ENCODE peak calls at places on chromosomes 7 and 10, in seven cellular contexts. O is prostate gland, N is GM12892, M is suprapubic skin, Z is stomach, E is HL-60, W is GM12891. L is an unnamed sample.

GRCh38 chr10:124092270-124093075 is 925 bp downstream of the CHST15 start:
- DNase-seq in O (peak), N (peak), M (no peak), Z (peak), E (no peak), W (peak), L (no peak)

GRCh38 chr7:83267141-83267631 is 104.5 kb upstream of the PCLO start:
- DNase-seq in O (peak), N (no peak), M (no peak), Z (no peak), E (no peak), W (no peak), L (no peak)

GRCh38 chr7:145082366-145083240 is 246.8 kb upstream of the TPK1 start:
- DNase-seq in O (no peak), N (no peak), M (no peak), Z (no peak), E (no peak), W (no peak), L (no peak)

GRCh38 chr7:29806131-29806792 is at the start of gene WIPF3:
- DNase-seq in O (no peak), N (peak), M (no peak), Z (peak), E (no peak), W (peak), L (peak)

GRCh38 chr10:11397980-11398580 is 213.4 kb downstream of the USP6NL start:
- DNase-seq in O (no peak), N (no peak), M (peak), Z (no peak), E (no peak), W (no peak), L (no peak)

GRCh38 chr7:70630647-70631457 is 501.1 kb upstream of the GALNT17 start:
- DNase-seq in O (no peak), N (no peak), M (no peak), Z (no peak), E (no peak), W (no peak), L (no peak)

GRCh38 chr7:44581426-44581906 is 565 bp downstream of the TMED4 start:
- DNase-seq in O (no peak), N (peak), M (no peak), Z (peak), E (no peak), W (no peak), L (no peak)

GRCh38 chr10:2077231-2077630 is 339.9 kb upstream of the ADARB2 start:
- DNase-seq in O (no peak), N (no peak), M (no peak), Z (no peak), E (no peak), W (no peak), L (no peak)

GRCh38 chr10:34644245-34644644 is 170.9 kb downstream of the PARD3 start:
- DNase-seq in O (no peak), N (no peak), M (no peak), Z (no peak), E (no peak), W (no peak), L (no peak)

GRCh38 chr10:127195571-127196226 is 692 bp downstream of the INSYN2A start:
- DNase-seq in O (no peak), N (no peak), M (no peak), Z (no peak), E (no peak), W (no peak), L (no peak)

GRCh38 chr7:120783721-120784120 is 74.2 kb downstream of the TSPAN12 start:
- DNase-seq in O (no peak), N (no peak), M (no peak), Z (no peak), E (no peak), W (no peak), L (no peak)

GRCh38 chr10:19819419-19820033 is 3.3 kb downstream of the PLXDC2 start:
- DNase-seq in O (peak), N (no peak), M (no peak), Z (no peak), E (no peak), W (no peak), L (no peak)

GRCh38 chr7:132738254-132738653 is 162.0 kb upstream of the PLXNA4 start:
- DNase-seq in O (no peak), N (no peak), M (no peak), Z (no peak), E (no peak), W (no peak), L (no peak)

GRCh38 chr10:92857904-92858514 is 9.7 kb downstream of the EXOC6 start:
- DNase-seq in O (no peak), N (no peak), M (no peak), Z (no peak), E (no peak), W (no peak), L (no peak)

GRCh38 chr10:97869091-97870042 is 19.7 kb downstream of the GOLGA7B start:
- DNase-seq in O (peak), N (peak), M (no peak), Z (peak), E (peak), W (peak), L (no peak)

GRCh38 chr7:23012797-23013714 is 874 bp downstream of the HYCC1 start:
- DNase-seq in O (peak), N (no peak), M (peak), Z (no peak), E (no peak), W (no peak), L (no peak)

GRCh38 chr7:141974831-141975230 is 1.3 kb upstream of the TAS2R38 start:
- DNase-seq in O (no peak), N (no peak), M (no peak), Z (peak), E (no peak), W (no peak), L (no peak)

GRCh38 chr7:41702635-41703371 is at the start of gene INHBA:
- DNase-seq in O (no peak), N (no peak), M (no peak), Z (no peak), E (no peak), W (no peak), L (peak)

GRCh38 chr7:47470567-47471357 is 111.1 kb downstream of the TNS3 start:
- DNase-seq in O (peak), N (no peak), M (no peak), Z (peak), E (no peak), W (no peak), L (no peak)

GRCh38 chr7:55304363-55304762 is 60.8 kb upstream of the LANCL2 start:
- DNase-seq in O (no peak), N (no peak), M (no peak), Z (no peak), E (no peak), W (no peak), L (no peak)

GRCh38 chr7:44068054-44068453 is 2.7 kb upstream of the PGAM2 start:
- DNase-seq in O (no peak), N (no peak), M (no peak), Z (no peak), E (no peak), W (no peak), L (no peak)

GRCh38 chr7:100969066-100969615 is at the start of gene MUC12:
- DNase-seq in O (no peak), N (no peak), M (no peak), Z (no peak), E (no peak), W (no peak), L (no peak)

DNA sequence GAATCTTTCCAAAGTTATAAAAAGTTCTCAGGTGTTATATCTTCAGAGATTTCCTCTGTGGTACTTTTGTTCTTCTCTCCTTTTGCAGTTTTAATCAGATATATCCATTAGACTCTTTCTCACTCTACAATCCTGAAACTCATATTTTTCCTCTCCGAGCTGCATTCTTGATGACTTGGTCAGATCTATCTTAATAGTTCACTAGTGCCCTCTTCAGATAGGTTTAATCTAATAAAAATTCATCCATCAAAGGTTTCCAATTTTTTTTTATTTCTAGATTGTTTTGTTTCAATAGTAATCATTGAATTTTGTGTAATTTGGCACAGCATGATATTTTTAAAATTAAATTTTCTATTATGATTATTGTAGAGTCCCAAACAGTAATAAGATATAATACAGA is 21.8 kb upstream of the DGKB start:
- DNase-seq in O (no peak), N (no peak), M (no peak), Z (no peak), E (no peak), W (no peak), L (no peak)
- TF ChIP-seq POLR2AphosphoS5 in O (no peak), N (no peak), M (no peak), Z (no peak), E (no peak), W (no peak), L (no peak)

DNA sequence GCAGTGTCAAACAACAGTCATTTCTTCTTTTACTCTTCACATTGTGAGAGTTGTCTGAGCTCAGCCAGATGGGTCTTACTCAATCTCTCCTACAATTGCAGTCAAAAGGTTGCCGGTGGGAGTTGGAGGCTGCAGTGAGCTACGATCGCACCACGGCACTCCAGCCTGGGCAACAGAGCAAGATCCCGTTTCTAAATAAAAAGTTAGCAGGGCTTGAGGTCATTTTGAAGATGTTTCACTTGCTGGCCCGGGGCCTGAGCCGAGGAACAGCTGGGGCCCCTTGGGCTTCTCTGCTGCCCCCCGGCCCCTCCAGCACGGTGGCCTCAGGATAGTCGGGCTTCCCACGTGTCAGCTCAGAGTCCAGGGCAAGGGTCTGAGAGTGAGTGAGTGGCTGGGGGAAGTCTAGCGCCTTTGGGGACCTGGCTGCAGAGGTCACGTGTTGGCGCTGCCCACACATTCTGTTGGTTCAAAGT is 40.4 kb downstream of the GTF2IRD1 start:
- DNase-seq in O (no peak), N (no peak), M (no peak), Z (no peak), E (no peak), W (no peak), L (no peak)
- TF ChIP-seq POLR2AphosphoS5 in O (no peak), N (no peak), M (no peak), Z (no peak), E (no peak), W (no peak), L (no peak)

DNA sequence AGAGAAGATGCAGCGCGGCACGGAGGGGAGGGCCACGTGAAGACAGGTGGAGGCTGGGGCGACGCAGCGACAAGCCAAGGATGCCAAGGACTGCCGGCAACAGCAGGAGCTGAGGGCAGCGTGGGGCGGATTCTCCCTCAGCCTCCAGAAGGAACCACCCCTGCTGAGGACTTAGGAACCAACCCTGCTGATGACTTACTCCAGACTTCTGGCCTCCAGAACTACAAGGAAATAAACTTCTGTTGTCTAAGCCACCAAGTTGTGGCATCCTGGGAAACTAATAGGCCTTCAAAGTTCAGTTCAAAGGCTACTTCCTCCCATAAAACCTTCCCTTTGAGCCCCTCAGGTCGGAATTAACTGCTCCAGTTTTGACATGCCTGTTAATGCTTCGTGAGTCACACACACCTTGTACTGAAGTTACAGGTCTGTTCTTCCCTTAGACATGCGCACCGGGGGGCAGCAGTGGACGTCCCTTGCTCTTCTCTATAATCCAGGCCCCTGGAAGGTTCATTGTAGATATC is 88.4 kb upstream of the RHEB start:
- DNase-seq in O (no peak), N (no peak), M (no peak), Z (no peak), E (no peak), W (no peak), L (no peak)
- TF ChIP-seq POLR2AphosphoS5 in O (no peak), N (no peak), M (no peak), Z (no peak), E (no peak), W (no peak), L (no peak)

DNA sequence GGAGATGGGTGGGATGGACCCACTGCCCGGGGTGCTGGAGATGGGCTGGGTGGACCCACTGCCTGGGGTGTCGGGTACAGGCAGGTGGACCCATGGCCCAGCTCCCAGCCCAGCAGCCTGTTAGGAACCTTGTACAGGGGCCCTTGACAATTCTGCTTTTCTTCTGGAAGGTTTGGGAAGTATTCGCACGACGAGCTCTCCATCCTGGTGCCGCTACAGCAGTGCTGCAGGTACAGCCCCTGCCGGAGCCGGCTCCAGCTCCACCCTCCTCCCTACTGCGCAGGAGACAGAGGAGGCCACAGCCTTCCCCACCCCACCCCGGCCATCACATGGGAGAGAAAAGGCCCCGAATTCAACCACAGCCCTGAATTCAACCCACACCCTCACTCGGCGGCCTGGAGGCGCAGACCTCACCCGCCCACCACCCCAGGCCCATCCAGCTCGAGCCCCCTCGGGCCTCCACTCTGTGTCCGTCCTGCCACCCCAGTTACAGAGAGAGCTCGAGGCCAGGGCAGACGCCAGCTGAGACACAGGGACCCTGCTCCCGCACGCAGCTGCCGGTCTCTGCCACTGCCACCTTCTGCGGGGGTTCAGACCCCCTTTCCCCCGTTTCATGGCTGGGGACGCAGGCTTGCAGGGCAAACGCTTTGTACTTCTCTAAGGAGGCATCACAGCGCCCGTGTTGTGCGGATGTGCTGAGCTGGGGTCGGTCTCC is 31.3 kb upstream of the FOXL3 start:
- DNase-seq in O (no peak), N (no peak), M (no peak), Z (no peak), E (no peak), W (no peak), L (no peak)
- TF ChIP-seq POLR2AphosphoS5 in O (no peak), N (no peak), M (no peak), Z (no peak), E (no peak), W (no peak), L (no peak)

DNA sequence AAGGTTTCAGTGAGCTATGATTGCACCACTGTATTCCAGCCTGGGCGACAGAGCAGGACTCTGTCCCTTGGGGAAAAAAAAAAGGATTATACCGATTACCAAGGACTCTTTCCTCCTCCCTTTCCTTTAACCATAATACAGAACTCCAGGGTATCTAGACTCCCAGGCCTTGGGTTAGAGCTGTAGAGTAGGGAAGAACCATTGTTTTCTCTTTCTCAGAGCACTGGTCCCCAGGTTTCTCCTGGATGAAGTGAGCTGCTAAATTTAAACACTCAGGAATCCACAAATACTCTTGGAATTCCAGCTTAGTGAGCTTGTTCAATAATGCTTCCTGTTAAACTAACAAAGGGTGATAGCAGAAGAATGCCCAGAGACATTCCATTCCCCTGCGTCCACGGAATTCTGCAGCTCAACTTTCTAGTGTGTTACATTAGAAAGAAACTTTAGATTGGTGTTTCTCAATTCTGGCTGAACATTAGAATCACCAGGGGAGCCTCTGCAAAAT is 14.6 kb upstream of the RPEL1 start:
- DNase-seq in O (peak), N (no peak), M (no peak), Z (peak), E (no peak), W (no peak), L (no peak)
- TF ChIP-seq POLR2AphosphoS5 in O (peak), N (no peak), M (no peak), Z (no peak), E (no peak), W (no peak), L (no peak)

GRCh38 chr7:87574630-87575029 is 26.1 kb downstream of the ABCB1 start:
- DNase-seq in O (no peak), N (no peak), M (no peak), Z (no peak), E (no peak), W (no peak), L (no peak)

GRCh38 chr7:87570178-87570577 is 30.5 kb downstream of the ABCB1 start:
- DNase-seq in O (no peak), N (no peak), M (no peak), Z (no peak), E (no peak), W (no peak), L (no peak)

GRCh38 chr7:87580636-87581035 is 20.0 kb downstream of the ABCB1 start:
- DNase-seq in O (no peak), N (no peak), M (no peak), Z (no peak), E (no peak), W (no peak), L (no peak)

DNA sequence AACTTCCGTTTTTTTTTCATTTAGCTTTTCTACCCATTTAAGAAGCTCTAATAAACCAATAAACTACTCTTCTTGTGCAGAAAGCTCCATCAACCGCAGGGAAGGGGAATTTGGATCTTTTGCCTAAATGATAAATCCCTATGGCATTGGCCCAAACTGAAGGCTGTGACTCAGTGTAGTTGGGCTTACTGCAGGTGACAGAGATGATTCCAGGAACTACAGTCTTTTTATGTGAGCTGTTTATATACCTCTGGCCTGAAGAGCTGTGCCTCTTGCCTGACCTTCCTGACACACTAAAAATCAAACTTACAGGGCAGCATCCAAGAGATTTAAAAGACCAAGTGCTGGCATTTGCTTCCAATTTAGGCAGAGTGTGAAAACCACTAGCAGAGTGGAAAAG is 25.2 kb downstream of the ABCB1 start:
- DNase-seq in O (no peak), N (no peak), M (no peak), Z (no peak), E (no peak), W (no peak), L (no peak)
- TF ChIP-seq POLR2AphosphoS5 in O (no peak), N (no peak), M (no peak), Z (no peak), E (no peak), W (no peak), L (no peak)

DNA sequence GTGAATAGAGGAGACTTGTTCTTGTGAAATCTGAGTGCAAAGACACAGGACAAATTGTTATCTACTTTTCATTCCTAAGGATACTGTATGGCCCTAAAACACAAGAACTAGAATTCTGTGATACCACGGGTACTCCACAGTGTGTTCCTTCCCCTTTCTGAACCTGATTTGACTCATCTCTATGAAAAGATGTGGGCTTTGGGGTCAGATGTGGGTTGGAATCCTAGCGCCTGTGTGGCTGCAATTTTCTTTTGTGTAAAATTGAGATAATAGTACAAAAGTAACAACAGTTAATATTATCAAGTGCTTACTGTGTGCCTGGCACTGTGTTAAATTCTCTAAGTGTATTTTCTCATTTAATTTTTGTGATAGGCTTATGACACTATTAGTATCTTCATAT is 8.1 kb downstream of the SRGN start:
- DNase-seq in O (no peak), N (no peak), M (peak), Z (no peak), E (no peak), W (no peak), L (no peak)
- TF ChIP-seq POLR2AphosphoS5 in O (no peak), N (peak), M (no peak), Z (no peak), E (no peak), W (no peak), L (no peak)